ENCODE peak calls at places on chromosomes 5 and 9, in ten cellular contexts. U is GM23248; T is SK-N-SH; F is heart right ventricle; X is effector memory CD4-positive, alpha-beta T cell; Q is transverse colon; Y is aorta; O is mammary epithelial cell; L is cardiac muscle cell; K is Peyer's patch. V is an unnamed sample. For H3K36me3, the result is how much of the 10 kb centered on the place peaks cover.

GRCh38 chr5:136058031-136058971 is 29.5 kb downstream of the TGFBI start:
- DNase-seq in U (peak), T (no peak), F (peak), X (no peak), Q (peak), Y (peak), O (peak), L (no peak), K (no peak), V (no peak)

GRCh38 chr5:173243808-173244305 is 8.9 kb upstream of the NKX2-5 start:
- DNase-seq in U (no peak), T (no peak), F (no peak), X (no peak), Q (no peak), Y (no peak), O (no peak), L (no peak), K (no peak), V (no peak)

GRCh38 chr9:76399831-76400230 is 5.6 kb upstream of the RFK start:
- DNase-seq in U (no peak), T (no peak), F (no peak), X (no peak), Q (no peak), Y (no peak), O (no peak), L (no peak), K (no peak), V (no peak)

GRCh38 chr5:89277791-89278190 is 394.8 kb upstream of the MEF2C start:
- DNase-seq in U (peak), T (no peak), F (no peak), X (no peak), Q (no peak), Y (no peak), O (peak), L (no peak), K (no peak), V (no peak)

GRCh38 chr9:97386265-97386633 is 25.6 kb upstream of the TDRD7 start:
- DNase-seq in U (no peak), T (no peak), F (no peak), X (no peak), Q (peak), Y (no peak), O (no peak), L (no peak), K (no peak), V (no peak)

GRCh38 chr5:17694922-17695321 is 60.7 kb downstream of the TAF11L14 start:
- DNase-seq in U (no peak), T (no peak), F (no peak), X (no peak), Q (no peak), Y (no peak), O (peak), L (no peak), K (no peak), V (no peak)

GRCh38 chr5:88727705-88728313 is 155.2 kb downstream of the MEF2C start:
- DNase-seq in U (peak), T (no peak), F (no peak), X (no peak), Q (no peak), Y (no peak), O (no peak), L (peak), K (no peak), V (no peak)

GRCh38 chr9:4061717-4062116 is 238.2 kb downstream of the GLIS3 start:
- DNase-seq in U (no peak), T (no peak), F (no peak), X (no peak), Q (no peak), Y (no peak), O (no peak), L (no peak), K (no peak), V (no peak)

GRCh38 chr9:87327567-87328125 is 170.0 kb upstream of the DAPK1 start:
- DNase-seq in U (peak), T (peak), F (no peak), X (no peak), Q (no peak), Y (no peak), O (peak), L (no peak), K (no peak), V (no peak)

GRCh38 chr9:4750021-4750673 is 9.1 kb upstream of the AK3 start:
- DNase-seq in U (peak), T (no peak), F (no peak), X (no peak), Q (no peak), Y (no peak), O (peak), L (peak), K (no peak), V (no peak)

GRCh38 chr5:40736103-40736875 is 19.5 kb downstream of the TTC33 start:
- DNase-seq in U (peak), T (peak), F (no peak), X (no peak), Q (no peak), Y (no peak), O (peak), L (peak), K (no peak), V (no peak)

GRCh38 chr5:74196233-74196632 is 444.3 kb downstream of the ENC1 start:
- DNase-seq in U (no peak), T (no peak), F (no peak), X (no peak), Q (no peak), Y (no peak), O (no peak), L (no peak), K (no peak), V (no peak)

GRCh38 chr5:106940986-106941385 is 729.8 kb downstream of the EFNA5 start:
- DNase-seq in U (no peak), T (no peak), F (no peak), X (no peak), Q (no peak), Y (no peak), O (no peak), L (no peak), K (no peak), V (no peak)

GRCh38 chr9:128429505-128430086 is 8.9 kb downstream of the CERCAM start:
- DNase-seq in U (no peak), T (no peak), F (no peak), X (no peak), Q (no peak), Y (no peak), O (no peak), L (no peak), K (no peak), V (no peak)

GRCh38 chr5:57338068-57338848 is 144.4 kb downstream of the ACTBL2 start:
- DNase-seq in U (peak), T (peak), F (no peak), X (no peak), Q (no peak), Y (no peak), O (peak), L (peak), K (no peak), V (no peak)

GRCh38 chr5:765948-766631 is 18.4 kb downstream of the ZDHHC11B start:
- DNase-seq in U (no peak), T (peak), F (no peak), X (no peak), Q (no peak), Y (peak), O (no peak), L (no peak), K (no peak), V (peak)

GRCh38 chr5:125227333-125228075 is 481.1 kb upstream of the ZNF608 start:
- DNase-seq in U (peak), T (peak), F (peak), X (no peak), Q (peak), Y (no peak), O (no peak), L (peak), K (no peak), V (no peak)

GRCh38 chr5:1552469-1553255 is 28.9 kb upstream of the LPCAT1 start:
- DNase-seq in U (peak), T (no peak), F (peak), X (no peak), Q (peak), Y (peak), O (no peak), L (no peak), K (no peak), V (peak)

GRCh38 chr9:127505396-127506116 is 54.2 kb downstream of the LRSAM1 start:
- DNase-seq in U (peak), T (peak), F (no peak), X (no peak), Q (no peak), Y (no peak), O (no peak), L (peak), K (peak), V (no peak)

DNA sequence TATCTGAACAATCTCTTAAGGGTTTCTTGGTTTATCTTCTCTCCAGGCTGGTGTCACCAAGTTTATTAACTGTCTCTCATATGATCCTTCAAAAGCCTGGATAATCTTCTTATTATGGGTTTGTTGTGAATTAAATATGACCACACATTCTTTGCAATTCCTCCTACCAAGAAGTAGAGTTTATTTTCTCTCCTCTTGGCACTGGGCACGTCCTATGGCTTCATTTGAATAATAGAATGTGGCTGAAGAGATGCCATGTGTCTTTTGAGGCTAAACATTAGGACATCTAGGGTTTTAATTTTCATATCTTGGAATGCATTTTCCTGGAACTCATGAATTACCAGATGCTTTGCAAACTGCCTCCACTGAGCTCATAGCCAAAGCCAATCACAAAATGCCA is 20.0 kb upstream of the SCGB3A2 start:
- DNase-seq in U (no peak), T (no peak), F (no peak), X (no peak), Q (no peak), Y (no peak), O (no peak), L (no peak), K (no peak), V (no peak)
- H3K27ac ChIP-seq in U (no peak), T (no peak), F (no peak), X (no peak), Q (no peak), Y (no peak), O (no peak), L (no peak), K (no peak), V (no peak)

DNA sequence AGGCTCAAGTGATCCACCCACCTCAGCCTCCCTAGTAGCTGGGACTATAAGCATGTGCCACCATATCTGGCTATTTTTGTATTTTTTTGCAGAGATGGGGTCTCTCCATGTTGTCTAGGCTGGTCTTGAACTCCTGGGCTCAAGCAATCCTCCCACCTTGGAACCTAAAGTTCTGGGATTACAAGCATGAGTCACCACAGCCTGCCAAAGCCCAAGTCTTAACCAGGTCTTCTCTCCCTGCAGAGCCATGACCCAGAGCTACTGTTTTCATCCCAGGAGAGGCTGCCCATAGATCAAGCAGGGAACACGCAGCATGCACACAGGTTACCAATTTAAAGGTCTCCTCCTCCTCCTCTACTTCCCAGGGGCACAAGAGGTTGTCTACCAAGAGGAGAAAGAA is 29.7 kb downstream of the PCDHGC5 start:
- DNase-seq in U (no peak), T (no peak), F (no peak), X (no peak), Q (no peak), Y (no peak), O (no peak), L (no peak), K (no peak), V (no peak)
- H3K36me3 ChIP-seq in U (under half), T (under half), F (half or more), X (half or more), Q (under half), Y (under half), O (under half), L (under half), K (under half), V (under half)

GRCh38 chr9:136946893-136947891 is 2.1 kb downstream of the C8G start:
- DNase-seq in U (no peak), T (no peak), F (no peak), X (no peak), Q (no peak), Y (peak), O (no peak), L (no peak), K (no peak), V (peak)
- H3K27ac ChIP-seq in U (peak), T (no peak), F (peak), X (no peak), Q (peak), Y (no peak), O (no peak), L (no peak), K (no peak), V (no peak)

GRCh38 chr9:123138156-123138555 is 104.7 kb downstream of the GPR21 start:
- DNase-seq in U (no peak), T (no peak), F (no peak), X (no peak), Q (no peak), Y (no peak), O (no peak), L (no peak), K (no peak), V (no peak)
- H3K36me3 ChIP-seq in U (under half), T (under half), F (under half), X (under half), Q (under half), Y (under half), O (under half), L (under half), K (under half), V (under half)

GRCh38 chr5:14157494-14157782 is 14.3 kb downstream of the TRIO start:
- DNase-seq in U (no peak), T (no peak), F (no peak), X (no peak), Q (no peak), Y (no peak), O (no peak), L (no peak), K (no peak), V (no peak)
- H3K27ac ChIP-seq in U (peak), T (peak), F (no peak), X (no peak), Q (peak), Y (no peak), O (peak), L (no peak), K (peak), V (no peak)

GRCh38 chr5:75685141-75685540 is 32.1 kb downstream of the POC5 start:
- DNase-seq in U (no peak), T (no peak), F (no peak), X (no peak), Q (no peak), Y (no peak), O (no peak), L (no peak), K (no peak), V (peak)

GRCh38 chr5:75690669-75691068 is 26.6 kb downstream of the POC5 start:
- DNase-seq in U (no peak), T (peak), F (no peak), X (no peak), Q (no peak), Y (no peak), O (no peak), L (no peak), K (no peak), V (no peak)

GRCh38 chr5:75681125-75681830 is 36.0 kb downstream of the POC5 start:
- DNase-seq in U (peak), T (no peak), F (no peak), X (no peak), Q (no peak), Y (no peak), O (peak), L (peak), K (no peak), V (no peak)

DNA sequence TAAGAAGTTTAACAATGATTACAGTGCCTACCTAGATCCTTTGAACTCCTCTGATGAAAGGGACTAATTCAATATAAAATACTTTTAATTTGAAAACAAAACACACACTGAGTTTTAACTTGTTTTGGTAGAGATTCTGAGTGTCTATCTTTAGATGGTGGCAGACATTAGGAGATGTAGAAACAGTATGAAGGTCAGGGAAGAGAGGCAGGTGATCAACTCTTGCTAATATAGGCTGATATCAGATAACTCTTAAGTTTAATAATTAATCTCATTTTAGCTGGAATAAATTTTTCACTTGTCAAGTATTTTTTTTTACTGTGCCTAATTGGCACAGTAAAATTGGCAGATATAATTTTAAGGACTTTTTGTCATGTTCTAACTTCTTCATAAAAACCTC is 30.8 kb downstream of the POC5 start:
- DNase-seq in U (no peak), T (no peak), F (no peak), X (no peak), Q (no peak), Y (no peak), O (no peak), L (no peak), K (no peak), V (no peak)
- H3K36me3 ChIP-seq in U (under half), T (half or more), F (half or more), X (under half), Q (under half), Y (under half), O (under half), L (under half), K (under half), V (under half)

DNA sequence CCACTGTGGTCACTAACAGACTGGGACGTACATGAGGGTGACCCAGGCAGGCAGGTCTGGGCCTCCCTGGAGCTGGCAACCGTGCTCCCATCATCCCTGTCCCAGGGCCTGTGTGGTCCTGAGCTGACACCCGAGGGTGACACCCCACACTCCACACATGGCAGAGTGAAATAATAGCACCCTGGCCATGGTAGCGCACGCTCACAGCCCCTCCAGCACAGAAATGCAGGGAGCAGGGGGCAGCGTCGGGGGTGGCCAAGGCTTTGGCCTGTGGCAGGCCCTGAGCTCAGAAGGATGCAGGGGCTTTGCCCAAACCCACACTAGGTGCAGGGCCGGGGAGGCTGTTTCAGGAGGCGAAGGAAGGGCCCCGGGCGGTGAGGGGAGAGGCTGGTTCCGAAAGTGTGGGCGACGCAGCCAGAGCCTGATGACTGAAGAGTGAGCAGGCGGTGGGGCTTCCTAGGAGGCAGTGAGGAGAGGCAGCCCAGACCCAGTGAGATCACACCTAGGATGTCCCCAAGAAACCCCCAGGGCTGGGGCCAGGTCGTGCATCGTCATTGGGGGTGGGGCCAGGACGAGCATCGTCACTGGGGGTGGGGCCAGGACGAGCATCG is 12.9 kb downstream of the OR2V2 start:
- DNase-seq in U (peak), T (peak), F (peak), X (peak), Q (peak), Y (no peak), O (peak), L (peak), K (no peak), V (no peak)
- H3K27ac ChIP-seq in U (peak), T (peak), F (peak), X (peak), Q (peak), Y (no peak), O (peak), L (no peak), K (peak), V (no peak)